ENCODE peak calls at places on chromosomes 3 and 15, in six cellular contexts. B is H7; Y is K562; I is heart left ventricle; Z is OCI-LY7; M is CD8-positive, alpha-beta T cell. R is an unnamed sample. For H3K36me3, the result is how much of the 10 kb centered on the place peaks cover.

GRCh38 chr3:127678611-127679533 is 6.1 kb downstream of the ABTB1 start:
- DNase-seq in B (no peak), Y (no peak), I (no peak), Z (no peak), M (no peak), R (peak)

GRCh38 chr15:66940368-66940767 is 125.0 kb upstream of the SMAD3 start:
- DNase-seq in B (no peak), Y (no peak), I (no peak), Z (no peak), M (no peak), R (peak)

GRCh38 chr3:104323226-104323625 is 1043.5 kb upstream of the ALCAM start:
- DNase-seq in B (no peak), Y (no peak), I (no peak), Z (no peak), M (no peak), R (peak)

GRCh38 chr15:65550681-65551098 is 20.4 kb downstream of the HACD3 start:
- DNase-seq in B (no peak), Y (peak), I (no peak), Z (no peak), M (no peak), R (peak)

GRCh38 chr3:152149832-152150231 is 118.9 kb upstream of the MBNL1 start:
- DNase-seq in B (no peak), Y (no peak), I (no peak), Z (no peak), M (no peak), R (no peak)

GRCh38 chr15:49255966-49256759 is 86.1 kb downstream of the GALK2 start:
- DNase-seq in B (no peak), Y (no peak), I (no peak), Z (no peak), M (no peak), R (no peak)

GRCh38 chr3:51999861-52000260 is 4.2 kb upstream of the RPL29 start:
- DNase-seq in B (no peak), Y (peak), I (no peak), Z (no peak), M (no peak), R (no peak)

GRCh38 chr3:42908675-42909074 is 2.7 kb downstream of the ZNF662 start:
- DNase-seq in B (no peak), Y (no peak), I (no peak), Z (no peak), M (no peak), R (no peak)

GRCh38 chr3:142852009-142852408 is 36.9 kb downstream of the PCOLCE2 start:
- DNase-seq in B (no peak), Y (no peak), I (no peak), Z (no peak), M (no peak), R (no peak)

GRCh38 chr15:45338417-45338816 is 39.9 kb downstream of the GATM start:
- DNase-seq in B (no peak), Y (no peak), I (no peak), Z (no peak), M (no peak), R (no peak)

GRCh38 chr3:72746412-72747411 is 101.5 kb downstream of the SHQ1 start:
- DNase-seq in B (no peak), Y (no peak), I (no peak), Z (no peak), M (no peak), R (no peak)

GRCh38 chr3:72154391-72155300 is 369.7 kb upstream of the PROK2 start:
- DNase-seq in B (no peak), Y (no peak), I (no peak), Z (no peak), M (no peak), R (no peak)

GRCh38 chr15:63843901-63844317 is 10.2 kb upstream of the HERC1 start:
- DNase-seq in B (no peak), Y (no peak), I (no peak), Z (no peak), M (no peak), R (peak)

GRCh38 chr3:116474356-116475200 is 29.3 kb upstream of the LSAMP start:
- DNase-seq in B (no peak), Y (no peak), I (no peak), Z (no peak), M (no peak), R (peak)

GRCh38 chr15:100723323-100723801 is 121.0 kb downstream of the ASB7 start:
- DNase-seq in B (no peak), Y (no peak), I (no peak), Z (no peak), M (no peak), R (no peak)

GRCh38 chr3:82355228-82355627 is 593.8 kb upstream of the GBE1 start:
- DNase-seq in B (no peak), Y (no peak), I (no peak), Z (no peak), M (no peak), R (peak)

GRCh38 chr3:186589115-186589514 is 18.6 kb downstream of the DNAJB11 start:
- DNase-seq in B (no peak), Y (peak), I (no peak), Z (peak), M (no peak), R (no peak)

GRCh38 chr3:50612234-50612972 is 829 bp upstream of the CISH start:
- DNase-seq in B (peak), Y (peak), I (no peak), Z (no peak), M (no peak), R (no peak)

GRCh38 chr3:12925648-12926047 is 84.3 kb upstream of the RPL32 start:
- DNase-seq in B (no peak), Y (no peak), I (no peak), Z (no peak), M (no peak), R (no peak)

GRCh38 chr3:12926660-12927059 is 85.3 kb upstream of the RPL32 start:
- DNase-seq in B (no peak), Y (no peak), I (peak), Z (no peak), M (no peak), R (no peak)

GRCh38 chr3:12922299-12922698 is 80.9 kb upstream of the RPL32 start:
- DNase-seq in B (no peak), Y (no peak), I (no peak), Z (no peak), M (no peak), R (no peak)

GRCh38 chr3:12922881-12923431 is 81.6 kb upstream of the RPL32 start:
- DNase-seq in B (peak), Y (peak), I (no peak), Z (no peak), M (no peak), R (no peak)

GRCh38 chr3:12924437-12924836 is 83.1 kb upstream of the RPL32 start:
- DNase-seq in B (peak), Y (no peak), I (no peak), Z (peak), M (no peak), R (no peak)
- H3K36me3 ChIP-seq in B (under half), Y (half or more), I (half or more), Z (half or more), M (under half), R (under half)

GRCh38 chr15:83305696-83306291 is 21.3 kb upstream of the BNC1 start:
- DNase-seq in B (peak), Y (no peak), I (no peak), Z (no peak), M (no peak), R (peak)
- H3K36me3 ChIP-seq in B (under half), Y (under half), I (under half), Z (under half), M (under half), R (under half)

GRCh38 chr15:51887887-51888592 is 58.6 kb downstream of the TMOD3 start:
- DNase-seq in B (no peak), Y (no peak), I (no peak), Z (no peak), M (no peak), R (no peak)
- H3K36me3 ChIP-seq in B (under half), Y (under half), I (under half), Z (under half), M (under half), R (half or more)

GRCh38 chr15:78893538-78893937 is 20.8 kb downstream of the MORF4L1 start:
- DNase-seq in B (no peak), Y (no peak), I (no peak), Z (no peak), M (no peak), R (no peak)
- H3K36me3 ChIP-seq in B (under half), Y (half or more), I (half or more), Z (half or more), M (half or more), R (half or more)

GRCh38 chr3:37736632-37737031 is 125.0 kb upstream of the CTDSPL start:
- DNase-seq in B (no peak), Y (no peak), I (no peak), Z (peak), M (no peak), R (no peak)
- H3K36me3 ChIP-seq in B (under half), Y (under half), I (half or more), Z (under half), M (under half), R (under half)

DNA sequence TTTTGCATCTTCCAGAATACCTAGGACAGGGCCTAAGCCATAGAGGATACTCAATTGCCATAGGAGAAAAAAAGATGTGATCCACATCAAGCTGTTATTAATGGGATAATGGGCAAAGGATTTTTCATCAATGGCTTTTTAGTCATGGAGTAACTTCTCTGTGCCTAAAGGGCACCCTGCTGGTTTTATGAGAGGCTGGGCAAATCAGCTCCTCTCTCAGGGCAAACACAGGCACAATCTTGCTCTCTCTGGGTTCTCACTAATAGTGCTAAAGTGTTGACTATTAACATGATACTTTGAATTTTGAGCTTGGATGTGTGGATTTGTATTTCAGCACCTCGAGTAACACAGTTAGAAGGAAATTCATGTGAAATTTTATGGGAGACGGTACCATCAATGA is 67.6 kb downstream of the GHSR start:
- DNase-seq in B (no peak), Y (no peak), I (no peak), Z (no peak), M (no peak), R (no peak)
- H3K36me3 ChIP-seq in B (under half), Y (under half), I (half or more), Z (under half), M (under half), R (half or more)

DNA sequence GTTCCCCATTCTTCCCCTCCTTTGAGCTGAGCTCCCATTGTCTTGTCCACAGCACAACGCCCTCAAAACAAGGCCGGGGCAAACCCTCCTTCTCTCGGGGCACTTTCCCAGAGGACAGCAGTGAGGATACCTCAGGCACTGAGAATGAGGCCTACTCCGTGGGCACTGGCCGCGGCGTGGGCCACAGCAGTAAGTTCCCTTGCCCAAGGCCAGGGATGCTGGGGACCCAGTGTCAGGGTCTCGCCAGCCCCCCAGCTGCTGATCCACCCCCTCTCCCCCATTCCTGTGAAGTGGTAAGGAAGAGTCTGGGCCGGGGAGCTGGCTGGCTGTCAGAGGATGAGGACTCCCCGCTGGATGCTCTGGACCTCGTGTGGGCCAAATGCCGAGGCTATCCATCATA is 4.2 kb upstream of the OGG1 start:
- DNase-seq in B (no peak), Y (no peak), I (no peak), Z (no peak), M (no peak), R (no peak)
- H3K36me3 ChIP-seq in B (half or more), Y (half or more), I (half or more), Z (half or more), M (half or more), R (half or more)

GRCh38 chr3:78430741-78431140 is 1337.1 kb downstream of the ROBO1 start:
- DNase-seq in B (no peak), Y (no peak), I (no peak), Z (no peak), M (no peak), R (no peak)
- H3K36me3 ChIP-seq in B (under half), Y (under half), I (under half), Z (under half), M (under half), R (under half)

R was measured in endodermal cell.